ENCODE peak calls at places on chromosomes 6 and 20, in seven cellular contexts. B, V, S, G, N, Q and K are unnamed samples.

GRCh38 chr20:34615477-34615876 is 57.0 kb downstream of the MAP1LC3A start:
- DNase-seq in B (no peak), V (no peak), S (no peak), G (no peak), N (no peak), Q (no peak), K (no peak)

GRCh38 chr6:46651766-46652165 is 852 bp downstream of the CYP39A1 start:
- DNase-seq in B (no peak), V (no peak), S (no peak), G (no peak), N (no peak), Q (no peak), K (no peak)

GRCh38 chr6:69825904-69826303 is 29.1 kb upstream of the LMBRD1 start:
- DNase-seq in B (no peak), V (no peak), S (no peak), G (no peak), N (no peak), Q (no peak), K (no peak)

GRCh38 chr20:64216036-64216435 is 39.5 kb upstream of the PCMTD2 start:
- DNase-seq in B (no peak), V (no peak), S (no peak), G (no peak), N (no peak), Q (no peak), K (no peak)

GRCh38 chr6:53795254-53795701 is 473 bp downstream of the LRRC1 start:
- DNase-seq in B (no peak), V (no peak), S (no peak), G (no peak), N (no peak), Q (no peak), K (peak; percentile 39)

GRCh38 chr6:167717867-167718266 is 108.8 kb upstream of the AFDN start:
- DNase-seq in B (no peak), V (no peak), S (no peak), G (no peak), N (no peak), Q (no peak), K (no peak)

GRCh38 chr6:144033816-144034540 is 25.9 kb upstream of the PLAGL1 start:
- DNase-seq in B (no peak), V (no peak), S (no peak), G (no peak), N (no peak), Q (no peak), K (no peak)

GRCh38 chr6:7543761-7544424 is 2.4 kb downstream of the DSP start:
- DNase-seq in B (no peak), V (no peak), S (no peak), G (no peak), N (no peak), Q (no peak), K (no peak)

GRCh38 chr6:36874016-36874442 is 574 bp downstream of the PPIL1 start:
- DNase-seq in B (no peak), V (no peak), S (no peak), G (no peak), N (peak; percentile 37), Q (peak; percentile 48), K (peak; percentile 25)

GRCh38 chr20:45722047-45722446 is at the start of gene SPINT4:
- DNase-seq in B (no peak), V (no peak), S (no peak), G (no peak), N (no peak), Q (no peak), K (no peak)

GRCh38 chr6:97663252-97663651 is 380.2 kb upstream of the MMS22L start:
- DNase-seq in B (no peak), V (no peak), S (no peak), G (no peak), N (no peak), Q (no peak), K (no peak)

GRCh38 chr6:129593233-129593564 is 116.8 kb downstream of the ARHGAP18 start:
- DNase-seq in B (no peak), V (no peak), S (no peak), G (no peak), N (no peak), Q (no peak), K (no peak)

GRCh38 chr6:163170294-163170883 is 244.1 kb upstream of the QKI start:
- DNase-seq in B (peak; percentile 20), V (no peak), S (peak; percentile 53), G (peak; percentile 38), N (no peak), Q (no peak), K (no peak)

GRCh38 chr6:154621611-154622010 is 111.1 kb upstream of the CNKSR3 start:
- DNase-seq in B (no peak), V (no peak), S (no peak), G (no peak), N (no peak), Q (no peak), K (no peak)

GRCh38 chr20:62635852-62636251 is 6.5 kb upstream of the SLCO4A1 start:
- DNase-seq in B (no peak), V (no peak), S (no peak), G (no peak), N (no peak), Q (no peak), K (no peak)

GRCh38 chr20:14245368-14245970 is 91.9 kb downstream of the FLRT3 start:
- DNase-seq in B (no peak), V (no peak), S (no peak), G (no peak), N (no peak), Q (no peak), K (no peak)

GRCh38 chr6:50187212-50188055 is 137.7 kb upstream of the DEFB112 start:
- DNase-seq in B (no peak), V (no peak), S (no peak), G (no peak), N (no peak), Q (no peak), K (no peak)

GRCh38 chr20:5484926-5485325 is 168.2 kb upstream of the PROKR2 start:
- DNase-seq in B (no peak), V (no peak), S (no peak), G (no peak), N (no peak), Q (no peak), K (no peak)

GRCh38 chr6:158041370-158041769 is 59.7 kb downstream of the SYNJ2 start:
- DNase-seq in B (no peak), V (peak; percentile 74), S (no peak), G (no peak), N (no peak), Q (no peak), K (no peak)

GRCh38 chr6:18528084-18528743 is 141.1 kb downstream of the RNF144B start:
- DNase-seq in B (no peak), V (no peak), S (peak; percentile 80), G (no peak), N (no peak), Q (no peak), K (no peak)

GRCh38 chr6:18530201-18530600 is 143.1 kb downstream of the RNF144B start:
- DNase-seq in B (no peak), V (no peak), S (peak; percentile 91), G (no peak), N (no peak), Q (no peak), K (no peak)

GRCh38 chr6:18538315-18538714 is 151.2 kb downstream of the RNF144B start:
- DNase-seq in B (no peak), V (no peak), S (no peak), G (no peak), N (no peak), Q (no peak), K (no peak)

GRCh38 chr6:18536693-18537092 is 149.5 kb downstream of the RNF144B start:
- DNase-seq in B (no peak), V (no peak), S (no peak), G (no peak), N (no peak), Q (no peak), K (no peak)

GRCh38 chr6:18533793-18534192 is 146.6 kb downstream of the RNF144B start:
- DNase-seq in B (no peak), V (no peak), S (no peak), G (no peak), N (no peak), Q (no peak), K (no peak)
- H3K4me3 ChIP-seq in B (no peak overlapping the region), V (no peak overlapping the region), S (no peak overlapping the region), G (no peak overlapping the region), N (no peak overlapping the region), Q (no peak overlapping the region), K (no peak overlapping the region)

GRCh38 chr6:134171517-134171916 is 119.1 kb upstream of the SLC2A12 start:
- DNase-seq in B (no peak), V (no peak), S (no peak), G (no peak), N (no peak), Q (no peak), K (no peak)
- H3K4me3 ChIP-seq in B (no peak overlapping the region), V (no peak overlapping the region), S (peak overlapping the region; percentile 20), G (peak overlapping the region; percentile 87), N (no peak overlapping the region), Q (peak overlapping the region; percentile 90), K (peak overlapping the region; percentile 72)

GRCh38 chr20:36971103-36971502 is 19.6 kb upstream of the SAMHD1 start:
- DNase-seq in B (no peak), V (no peak), S (no peak), G (no peak), N (no peak), Q (no peak), K (no peak)

GRCh38 chr20:36969478-36970186 is 18.1 kb upstream of the SAMHD1 start:
- DNase-seq in B (no peak), V (no peak), S (no peak), G (no peak), N (no peak), Q (no peak), K (no peak)

GRCh38 chr20:36969050-36969449 is 17.5 kb upstream of the SAMHD1 start:
- DNase-seq in B (no peak), V (no peak), S (no peak), G (no peak), N (no peak), Q (no peak), K (no peak)

GRCh38 chr20:36975085-36975829 is 23.7 kb upstream of the SAMHD1 start:
- DNase-seq in B (peak; percentile 78), V (no peak), S (no peak), G (no peak), N (peak; percentile 42), Q (no peak), K (peak; percentile 33)

DNA sequence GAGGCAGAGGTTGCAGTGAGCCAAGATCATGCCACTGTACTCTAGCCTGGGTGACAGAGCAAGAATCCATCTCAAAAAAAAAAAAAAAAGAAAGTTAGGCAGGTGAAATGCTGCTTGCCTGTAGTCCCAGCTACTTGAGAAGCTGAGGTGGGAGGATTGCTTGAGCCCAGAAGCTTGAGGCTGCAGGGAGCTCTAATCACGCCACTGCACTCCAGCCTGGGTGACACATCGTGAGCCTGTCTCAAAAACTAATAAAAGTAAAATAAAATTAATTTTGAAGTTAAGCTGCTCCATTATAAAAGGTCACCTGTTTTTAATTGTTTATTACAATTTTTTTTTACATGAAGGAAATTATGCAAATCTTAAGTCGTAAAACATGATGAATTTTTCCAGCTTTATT is 23.2 kb upstream of the SAMHD1 start:
- DNase-seq in B (peak; percentile 25), V (no peak), S (no peak), G (no peak), N (no peak), Q (no peak), K (no peak)
- H3K4me3 ChIP-seq in B (no peak overlapping the region), V (no peak overlapping the region), S (no peak overlapping the region), G (no peak overlapping the region), N (no peak overlapping the region), Q (no peak overlapping the region), K (no peak overlapping the region)

DNA sequence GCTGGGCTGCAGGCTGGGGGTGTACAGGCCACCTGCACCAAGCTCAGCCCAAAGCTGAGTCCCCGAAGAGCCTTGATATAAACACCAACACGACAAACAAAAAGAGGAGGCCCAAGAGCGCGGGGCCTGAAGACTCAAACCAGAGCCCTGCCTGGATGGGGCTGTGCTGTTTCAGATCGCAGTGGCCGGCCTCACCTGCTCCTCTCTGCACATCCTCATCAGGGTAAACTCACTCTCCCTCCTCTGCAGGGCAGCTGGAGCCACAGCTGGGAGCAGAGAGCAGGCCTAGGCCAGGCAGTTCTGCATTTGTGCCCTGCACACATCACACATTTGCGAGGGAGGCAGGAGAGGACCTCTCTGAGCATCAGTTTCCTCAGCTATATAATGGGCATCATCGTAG is 3.7 kb upstream of the RBM38 start:
- DNase-seq in B (no peak), V (no peak), S (no peak), G (no peak), N (no peak), Q (no peak), K (no peak)
- H3K4me3 ChIP-seq in B (no peak overlapping the region), V (no peak overlapping the region), S (no peak overlapping the region), G (no peak overlapping the region), N (no peak overlapping the region), Q (no peak overlapping the region), K (no peak overlapping the region)